ENCODE peak calls at places on chromosomes 4 and X, in six cellular contexts. O, M, A, W, G and E are unnamed samples.

GRCh38 chr4:8544282-8544681 is 35.9 kb upstream of the GPR78 start:
- DNase-seq in M (no peak), A (no peak), G (no peak), W (no peak), O (no peak), E (no peak)

GRCh38 chr4:126168484-126168883 is 853.7 kb downstream of the FAT4 start:
- DNase-seq in M (no peak), G (no peak), W (no peak), A (no peak), O (no peak), E (no peak)

GRCh38 chr4:5084911-5085475 is 33.7 kb downstream of the STK32B start:
- DNase-seq in W (no peak), M (no peak), A (peak; percentile 15), O (no peak), G (no peak), E (peak; percentile 15)

GRCh38 chr4:157043131-157043530 is 32.8 kb upstream of the GLRB start:
- DNase-seq in M (peak; percentile 86), O (peak; percentile 5), W (peak; percentile 47), G (no peak), A (peak; percentile 67), E (peak; percentile 51)

GRCh38 chr4:135515295-135515694 is 1313.7 kb upstream of the PABPC4L start:
- DNase-seq in M (no peak), A (peak; percentile 7), W (no peak), G (no peak), O (no peak), E (no peak)

GRCh38 chr4:137967480-137968190 is 274.5 kb downstream of the SLC7A11 start:
- DNase-seq in G (no peak), M (peak; percentile 13), O (no peak), W (no peak), A (no peak), E (peak; percentile 10)

GRCh38 chr4:126821152-126821551 is 811.6 kb upstream of the INTU start:
- DNase-seq in O (no peak), A (no peak), M (no peak), W (no peak), G (no peak), E (no peak)

GRCh38 chr4:8302331-8302730 is 32.8 kb downstream of the HTRA3 start:
- DNase-seq in A (no peak), W (no peak), G (no peak), O (no peak), M (no peak), E (no peak)

GRCh38 chr4:73070072-73070385 is 513 bp upstream of the COX18 start:
- DNase-seq in A (no peak), W (no peak), M (no peak), G (no peak), O (no peak), E (no peak)

GRCh38 chr4:136841526-136841925 is 690.8 kb downstream of the PCDH18 start:
- DNase-seq in W (no peak), G (no peak), O (no peak), M (no peak), A (no peak), E (no peak)

GRCh38 chrX:125003746-125004446 is 315.8 kb upstream of the TEX13C start:
- DNase-seq in A (no peak), M (no peak), O (no peak), G (no peak), W (no peak), E (no peak)

GRCh38 chr4:184795214-184795844 is 30.4 kb downstream of the ACSL1 start:
- DNase-seq in O (no peak), G (no peak), W (no peak), M (no peak), A (no peak), E (no peak)

GRCh38 chr4:56755901-56756300 is 65.6 kb downstream of the SPINK2 start:
- DNase-seq in W (no peak), G (no peak), O (no peak), A (peak; percentile 63), M (peak; percentile 30), E (no peak)

GRCh38 chr4:46274717-46275116 is 115.2 kb downstream of the GABRA2 start:
- DNase-seq in G (no peak), A (no peak), M (peak; percentile 19), O (no peak), W (no peak), E (no peak)

DNA sequence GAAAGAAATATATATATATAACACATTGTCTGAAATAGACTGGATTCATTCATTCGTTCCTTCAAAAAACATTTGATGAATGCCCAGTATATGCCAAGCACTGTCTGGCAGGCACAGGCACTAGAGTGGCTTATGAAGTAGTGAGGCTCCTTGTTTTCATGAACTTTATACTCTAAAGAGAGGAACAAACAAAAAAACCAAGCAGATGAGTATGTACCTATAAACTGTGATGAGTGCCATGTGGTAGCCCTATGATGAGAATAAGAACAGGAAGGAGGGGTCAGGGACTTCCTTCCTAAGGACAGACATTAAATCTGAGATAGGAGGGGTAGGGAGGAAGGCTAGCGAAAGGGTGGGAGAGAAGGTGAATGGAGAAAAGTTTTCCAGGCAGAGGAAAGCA is 19.5 kb upstream of the PDGFRA start:
- DNase-seq in W (no peak), A (no peak), O (no peak), M (no peak), G (no peak), E (no peak)
- H3K4me3 ChIP-seq in W (no peak overlapping the region), A (no peak overlapping the region), O (no peak overlapping the region), M (no peak overlapping the region), G (no peak overlapping the region), E (no peak overlapping the region)

DNA sequence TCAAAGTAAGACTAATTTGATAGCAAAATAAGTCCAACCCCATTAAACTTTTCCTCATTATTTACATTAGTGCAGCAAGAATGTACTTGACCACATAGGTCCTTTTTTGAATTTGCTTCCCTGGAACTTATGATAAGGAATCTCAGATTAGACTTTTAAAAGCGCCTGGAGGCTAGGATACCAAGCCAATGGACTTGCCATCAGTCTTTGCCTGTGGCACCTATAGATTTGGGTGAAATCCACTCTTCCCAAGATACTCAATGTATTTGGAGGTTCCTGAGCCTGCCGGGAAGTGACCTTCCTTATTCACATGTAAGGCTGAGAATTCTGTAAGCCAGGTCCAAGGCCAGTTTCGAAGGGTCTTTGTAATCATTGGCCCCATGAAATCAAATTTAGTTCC is 553.6 kb downstream of the ADGRL3 start:
- DNase-seq in G (no peak), M (no peak), W (no peak), A (no peak), O (no peak), E (no peak)
- H3K9ac ChIP-seq in G (no peak overlapping the region), M (no peak overlapping the region), W (no peak overlapping the region), A (no peak overlapping the region), O (no peak overlapping the region), E (no peak overlapping the region)

DNA sequence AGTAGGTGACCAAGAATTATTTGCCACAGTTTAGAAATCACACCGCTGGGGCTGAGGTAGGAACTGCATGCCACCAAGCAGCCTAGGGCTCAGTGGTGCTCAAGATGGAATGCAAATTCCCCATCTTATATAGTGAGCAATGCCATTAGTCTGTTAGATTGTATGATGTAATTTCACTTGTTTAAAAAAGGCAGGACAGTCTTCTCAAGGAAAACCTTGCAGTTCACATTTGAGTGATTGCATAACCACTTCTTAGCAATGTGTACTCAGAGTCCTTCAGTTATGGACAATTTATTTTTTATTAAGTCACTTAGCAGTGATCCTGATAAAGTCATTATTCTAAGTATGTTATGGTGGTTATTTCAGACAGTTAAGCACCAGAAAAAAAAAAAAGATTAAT is 142.9 kb upstream of the SFRP2 start:
- DNase-seq in G (no peak), A (peak; percentile 82), M (no peak), W (no peak), O (no peak), E (no peak)
- H3K18ac ChIP-seq in G (no peak overlapping the region), A (no peak overlapping the region), M (no peak overlapping the region), W (no peak overlapping the region), O (no peak overlapping the region), E (no peak overlapping the region)

DNA sequence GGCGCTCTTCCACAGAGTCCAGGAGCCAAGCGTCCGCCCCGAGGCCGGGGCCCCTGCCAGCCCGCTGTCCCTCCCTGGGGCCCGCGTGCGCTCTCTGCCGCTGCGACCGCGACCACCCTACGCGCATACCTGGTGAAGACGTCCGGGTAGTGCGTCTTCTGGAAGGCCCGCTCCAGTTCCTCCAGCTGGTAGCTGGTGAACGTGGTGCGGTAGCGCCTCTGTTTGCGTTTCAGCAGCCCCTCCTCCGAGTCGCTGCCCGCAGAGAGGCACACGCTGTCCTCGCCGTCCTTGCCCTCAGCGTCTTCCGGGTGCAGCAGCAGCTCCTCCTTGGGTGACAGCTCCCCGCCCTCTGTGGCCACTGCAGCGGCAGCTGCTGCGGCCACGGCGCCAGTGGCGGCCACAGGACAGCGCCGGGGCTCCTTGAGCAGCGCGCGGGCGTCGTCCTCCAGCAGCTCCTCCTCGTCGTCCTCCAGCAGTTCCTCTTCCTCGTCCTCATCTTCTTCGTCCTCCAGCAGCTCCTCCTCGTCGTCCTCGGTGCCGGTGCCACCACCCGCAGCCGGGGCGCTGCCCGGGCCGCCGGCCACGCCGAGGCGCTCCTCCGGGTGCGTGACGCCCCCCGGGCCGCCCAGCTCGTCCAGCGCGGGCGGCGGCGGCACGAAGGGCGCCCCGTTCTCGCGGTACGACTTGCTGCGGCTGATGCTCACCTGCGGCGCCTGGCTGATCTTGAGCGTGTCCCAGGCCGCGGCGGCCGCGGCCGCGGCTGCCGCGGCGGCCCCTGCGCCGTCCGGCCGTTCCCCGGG is 2.8 kb downstream of the ARX start:
- DNase-seq in O (no peak), A (no peak), M (no peak), W (no peak), G (no peak), E (no peak)
- H3K4me3 ChIP-seq in O (peak overlapping the region; percentile 73), A (no peak overlapping the region), M (no peak overlapping the region), W (peak overlapping the region; percentile 18), G (no peak overlapping the region), E (no peak overlapping the region)

GRCh38 chr4:168628251-168628650 is 131.4 kb downstream of the PALLD start:
- DNase-seq in O (no peak), W (no peak), G (no peak), M (no peak), A (no peak), E (no peak)

GRCh38 chr4:168632246-168632832 is 135.5 kb downstream of the PALLD start:
- DNase-seq in A (no peak), W (no peak), O (peak; percentile 72), M (peak; percentile 76), G (no peak), E (no peak)

GRCh38 chr4:168629561-168629960 is 132.7 kb downstream of the PALLD start:
- DNase-seq in W (no peak), M (no peak), O (no peak), G (no peak), A (no peak), E (no peak)

GRCh38 chr4:168631241-168632151 is 134.6 kb downstream of the PALLD start:
- DNase-seq in G (peak; percentile 79), M (peak; percentile 88), O (peak; percentile 83), W (peak; percentile 83), A (peak; percentile 80), E (peak; percentile 55)

DNA sequence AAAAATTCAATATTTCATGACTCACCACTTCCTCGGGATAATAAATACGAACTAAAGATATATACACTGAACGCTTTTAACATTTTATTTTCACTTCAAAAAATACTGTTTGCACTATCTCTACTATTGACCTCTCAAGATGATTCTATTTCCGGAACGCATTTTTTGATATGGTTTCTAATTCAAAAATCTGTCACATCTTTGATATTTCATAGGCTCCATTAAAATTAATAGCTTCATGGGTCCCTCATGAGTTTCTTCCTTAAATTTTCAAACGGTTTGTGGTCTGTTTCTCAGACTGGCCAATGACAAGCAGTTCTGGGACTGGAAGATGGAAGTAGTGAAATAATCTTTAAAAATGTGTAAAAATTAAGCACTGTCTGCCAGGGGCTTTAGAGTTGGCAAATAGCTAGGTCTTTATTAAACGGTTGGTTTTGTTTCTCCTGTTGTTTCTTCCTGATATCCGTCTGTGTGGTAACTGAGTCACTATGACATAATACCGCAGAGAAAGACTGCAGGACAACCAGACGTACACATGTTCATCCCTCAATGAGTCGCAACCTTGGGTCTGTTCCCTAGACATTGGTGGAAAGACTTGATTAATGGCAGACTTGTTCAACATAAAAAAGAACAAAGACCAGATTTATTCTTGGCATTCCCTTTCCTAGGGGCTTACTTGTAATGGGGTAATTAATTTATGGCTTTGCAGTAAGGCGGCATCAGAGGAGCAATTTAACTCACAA is 133.8 kb downstream of the PALLD start:
- DNase-seq in O (no peak), G (no peak), A (peak; percentile 72), M (no peak), W (no peak), E (peak; percentile 88)
- H3K9ac ChIP-seq in O (no peak overlapping the region), G (peak overlapping the region; percentile 43), A (peak overlapping the region; percentile 81), M (peak overlapping the region; percentile 50), W (no peak overlapping the region), E (peak overlapping the region; percentile 62)